ENCODE peak calls at places on chromosomes 11 and 22, in five cellular contexts. One of them, this sample, is unnamed.

GRCh38 chr22:25350551-25350971 is 131.1 kb downstream of the CRYBB2 start:
- DNase-seq in H7: peak
- DNase-seq in HuH-7: no peak
- DNase-seq in NCI-H345: no peak
- DNase-seq in psoas muscle: no peak
- DNase-seq in this sample: no peak

GRCh38 chr11:65147352-65148075 is 13.2 kb upstream of the SYVN1 start:
- DNase-seq in NCI-H345: no peak
- DNase-seq in psoas muscle: no peak
- DNase-seq in H7: no peak
- DNase-seq in HuH-7: no peak
- DNase-seq in this sample: no peak

GRCh38 chr11:368414-369335 is 624 bp upstream of the B4GALNT4 start:
- DNase-seq in H7: peak
- DNase-seq in NCI-H345: no peak
- DNase-seq in HuH-7: peak
- DNase-seq in psoas muscle: no peak
- DNase-seq in this sample: peak

GRCh38 chr22:46233231-46233630 is 16.9 kb downstream of the CDPF1 start:
- DNase-seq in H7: no peak
- DNase-seq in psoas muscle: peak
- DNase-seq in HuH-7: no peak
- DNase-seq in NCI-H345: no peak
- DNase-seq in this sample: peak

GRCh38 chr11:81963018-81963417 is 770.6 kb downstream of the FAM181B start:
- DNase-seq in NCI-H345: no peak
- DNase-seq in H7: no peak
- DNase-seq in HuH-7: peak
- DNase-seq in psoas muscle: no peak
- DNase-seq in this sample: no peak

GRCh38 chr11:944711-945470 is 19.2 kb downstream of the AP2A2 start:
- DNase-seq in psoas muscle: no peak
- DNase-seq in H7: peak
- DNase-seq in NCI-H345: no peak
- DNase-seq in HuH-7: no peak
- DNase-seq in this sample: no peak

GRCh38 chr11:75775056-75775455 is 6.5 kb downstream of the DGAT2 start:
- DNase-seq in NCI-H345: no peak
- DNase-seq in HuH-7: no peak
- DNase-seq in psoas muscle: no peak
- DNase-seq in H7: peak
- DNase-seq in this sample: no peak

GRCh38 chr11:117995472-117995871 is 9.3 kb downstream of the IL10RA start:
- DNase-seq in psoas muscle: no peak
- DNase-seq in HuH-7: no peak
- DNase-seq in NCI-H345: no peak
- DNase-seq in H7: no peak
- DNase-seq in this sample: no peak

GRCh38 chr11:45374632-45375031 is 88.5 kb upstream of the SYT13 start:
- DNase-seq in NCI-H345: no peak
- DNase-seq in HuH-7: no peak
- DNase-seq in H7: no peak
- DNase-seq in psoas muscle: no peak
- DNase-seq in this sample: no peak

GRCh38 chr11:20157768-20158167 is 2.5 kb downstream of the DBX1 start:
- DNase-seq in psoas muscle: no peak
- DNase-seq in HuH-7: no peak
- DNase-seq in NCI-H345: no peak
- DNase-seq in H7: peak
- DNase-seq in this sample: no peak

GRCh38 chr11:36354221-36355003 is 58.3 kb downstream of the PRR5L start:
- DNase-seq in NCI-H345: no peak
- DNase-seq in HuH-7: no peak
- DNase-seq in psoas muscle: no peak
- DNase-seq in H7: no peak
- DNase-seq in this sample: no peak

GRCh38 chr11:8309862-8310261 is 46.2 kb upstream of the LMO1 start:
- DNase-seq in psoas muscle: no peak
- DNase-seq in NCI-H345: no peak
- DNase-seq in HuH-7: no peak
- DNase-seq in H7: no peak
- DNase-seq in this sample: no peak

GRCh38 chr22:22768885-22769284 is 118.7 kb upstream of the IGLL5 start:
- DNase-seq in HuH-7: no peak
- DNase-seq in NCI-H345: no peak
- DNase-seq in H7: no peak
- DNase-seq in psoas muscle: no peak
- DNase-seq in this sample: no peak

GRCh38 chr11:131302831-131303230 is 67.6 kb upstream of the NTM start:
- DNase-seq in HuH-7: no peak
- DNase-seq in psoas muscle: no peak
- DNase-seq in NCI-H345: no peak
- DNase-seq in H7: no peak
- DNase-seq in this sample: peak

GRCh38 chr22:29979645-29980303 is 96.8 kb downstream of the MTMR3 start:
- DNase-seq in H7: no peak
- DNase-seq in NCI-H345: peak
- DNase-seq in HuH-7: no peak
- DNase-seq in psoas muscle: no peak
- DNase-seq in this sample: no peak

GRCh38 chr11:6452219-6452618 is 11.4 kb upstream of the HPX start:
- DNase-seq in HuH-7: no peak
- DNase-seq in psoas muscle: no peak
- DNase-seq in H7: no peak
- DNase-seq in NCI-H345: no peak
- DNase-seq in this sample: no peak

GRCh38 chr11:118610773-118611432 is 3.5 kb downstream of the PHLDB1 start:
- DNase-seq in H7: peak
- DNase-seq in psoas muscle: peak
- DNase-seq in NCI-H345: no peak
- DNase-seq in HuH-7: peak
- DNase-seq in this sample: peak

GRCh38 chr22:19728836-19729235 is 5.5 kb downstream of the GP1BB start:
- DNase-seq in NCI-H345: no peak
- DNase-seq in HuH-7: no peak
- DNase-seq in H7: no peak
- DNase-seq in psoas muscle: no peak
- DNase-seq in this sample: no peak

GRCh38 chr11:12687740-12688139 is 13.5 kb downstream of the TEAD1 start:
- DNase-seq in NCI-H345: no peak
- DNase-seq in HuH-7: no peak
- DNase-seq in H7: peak
- DNase-seq in psoas muscle: no peak
- DNase-seq in this sample: no peak

GRCh38 chr22:49323751-49324415 is 503.8 kb downstream of the BRD1 start:
- DNase-seq in psoas muscle: no peak
- DNase-seq in NCI-H345: no peak
- DNase-seq in H7: peak
- DNase-seq in HuH-7: no peak
- DNase-seq in this sample: no peak

GRCh38 chr11:46672381-46672839 is 28.0 kb downstream of the ARHGAP1 start:
- DNase-seq in H7: no peak
- DNase-seq in NCI-H345: no peak
- DNase-seq in HuH-7: no peak
- DNase-seq in psoas muscle: no peak
- DNase-seq in this sample: no peak

GRCh38 chr22:45291931-45292290 is 7.2 kb downstream of the UPK3A start:
- DNase-seq in NCI-H345: no peak
- DNase-seq in psoas muscle: no peak
- DNase-seq in HuH-7: no peak
- DNase-seq in H7: no peak
- DNase-seq in this sample: no peak